ENCODE peak calls at places on chromosomes 11 and 22, in eight cellular contexts. X is GM04503; K is ELR; I is body of pancreas; C is IMR-90; W is WTC11; V is EL; P is stimulated activated CD4-positive, alpha-beta T cell treated with anti-CD3 and anti-CD28 coated beads, Interleukin-1b, Interleukin-23, amount 100 ng/mL, for 4 hours. G is an unnamed sample.

GRCh38 chr11:35427158-35427557 is 7.8 kb upstream of the SLC1A2 start:
- DNase-seq in X (peak), K (no peak), I (no peak), C (peak), W (no peak), V (peak), P (no peak), G (peak)

GRCh38 chr11:43972366-43972765 is 29.9 kb downstream of the C11orf96 start:
- DNase-seq in X (no peak), K (no peak), I (no peak), C (no peak), W (no peak), V (no peak), P (no peak), G (no peak)

GRCh38 chr11:59187020-59187419 is 15.1 kb downstream of the DTX4 start:
- DNase-seq in X (no peak), K (no peak), I (no peak), C (no peak), W (no peak), V (no peak), P (no peak), G (no peak)

GRCh38 chr22:43078522-43078921 is 10.7 kb downstream of the TTLL1 start:
- DNase-seq in X (no peak), K (peak), I (no peak), C (no peak), W (no peak), V (no peak), P (no peak), G (no peak)

GRCh38 chr22:27995801-27996528 is 76.9 kb upstream of the PITPNB start:
- DNase-seq in X (no peak), K (no peak), I (no peak), C (no peak), W (no peak), V (no peak), P (no peak), G (no peak)

GRCh38 chr11:69935941-69936505 is 116.8 kb upstream of the FGF3 start:
- DNase-seq in X (no peak), K (no peak), I (no peak), C (no peak), W (no peak), V (no peak), P (no peak), G (no peak)

GRCh38 chr11:45247433-45247832 is 38.7 kb downstream of the SYT13 start:
- DNase-seq in X (no peak), K (no peak), I (no peak), C (no peak), W (no peak), V (no peak), P (no peak), G (no peak)

GRCh38 chr22:24133187-24133965 is 47.9 kb upstream of the SUSD2 start:
- DNase-seq in X (no peak), K (peak), I (no peak), C (peak), W (peak), V (no peak), P (no peak), G (no peak)

GRCh38 chr11:635945-636510 is 1.0 kb upstream of the DRD4 start:
- DNase-seq in X (no peak), K (no peak), I (no peak), C (no peak), W (peak), V (no peak), P (no peak), G (no peak)

GRCh38 chr22:20215742-20216141 is 52.4 kb downstream of the RTN4R start:
- DNase-seq in X (no peak), K (no peak), I (no peak), C (no peak), W (no peak), V (no peak), P (no peak), G (no peak)

GRCh38 chr11:34055218-34056000 is 3.9 kb downstream of the CAPRIN1 start:
- DNase-seq in X (no peak), K (no peak), I (no peak), C (no peak), W (no peak), V (no peak), P (no peak), G (no peak)

GRCh38 chr22:46031965-46032851 is 55.2 kb upstream of the WNT7B start:
- DNase-seq in X (no peak), K (no peak), I (no peak), C (no peak), W (peak), V (no peak), P (no peak), G (no peak)

GRCh38 chr11:72568861-72569260 is 105.4 kb downstream of the PDE2A start:
- DNase-seq in X (peak), K (peak), I (no peak), C (no peak), W (no peak), V (peak), P (no peak), G (no peak)

GRCh38 chr22:27238935-27239510 is 562.5 kb downstream of the MN1 start:
- DNase-seq in X (no peak), K (peak), I (peak), C (peak), W (no peak), V (peak), P (no peak), G (peak)

GRCh38 chr11:37718431-37718999 is 1120.5 kb upstream of the RAG2 start:
- DNase-seq in X (no peak), K (no peak), I (no peak), C (no peak), W (no peak), V (no peak), P (no peak), G (peak)